ENCODE peak calls at places on chromosomes 2 and 18, in four cellular contexts. One of them, this sample, is unnamed.

GRCh38 chr2:134455426-134455825 is 201.6 kb downstream of the MGAT5 start:
- DNase-seq in memory B cell: no peak
- DNase-seq in hypothalamus: no peak
- DNase-seq in NB4: no peak
- DNase-seq in this sample: no peak

GRCh38 chr18:58882039-58882438 is 17.4 kb downstream of the ZNF532 start:
- DNase-seq in NB4: no peak
- DNase-seq in hypothalamus: no peak
- DNase-seq in memory B cell: no peak
- DNase-seq in this sample: no peak

GRCh38 chr2:72698300-72698699 is 127.5 kb downstream of the EXOC6B start:
- DNase-seq in NB4: no peak
- DNase-seq in memory B cell: no peak
- DNase-seq in hypothalamus: no peak
- DNase-seq in this sample: no peak

GRCh38 chr2:42708196-42708595 is 55.7 kb downstream of the OXER1 start:
- DNase-seq in hypothalamus: no peak
- DNase-seq in memory B cell: no peak
- DNase-seq in NB4: no peak
- DNase-seq in this sample: no peak

GRCh38 chr2:153477096-153477555 is 1.4 kb downstream of the RPRM start:
- DNase-seq in NB4: no peak
- DNase-seq in memory B cell: no peak
- DNase-seq in hypothalamus: no peak
- DNase-seq in this sample: no peak

GRCh38 chr18:68660355-68661183 is 54.3 kb downstream of the TMX3 start:
- DNase-seq in hypothalamus: no peak
- DNase-seq in NB4: peak
- DNase-seq in memory B cell: no peak
- DNase-seq in this sample: no peak

GRCh38 chr18:38981382-38981781 is 1415.8 kb upstream of the CELF4 start:
- DNase-seq in hypothalamus: no peak
- DNase-seq in memory B cell: no peak
- DNase-seq in NB4: no peak
- DNase-seq in this sample: no peak

GRCh38 chr2:11311543-11311942 is 32.9 kb downstream of the ROCK2 start:
- DNase-seq in hypothalamus: no peak
- DNase-seq in memory B cell: no peak
- DNase-seq in NB4: no peak
- DNase-seq in this sample: no peak

GRCh38 chr2:24721470-24721869 is 71.7 kb downstream of the PTRHD1 start:
- DNase-seq in NB4: no peak
- DNase-seq in hypothalamus: peak
- DNase-seq in memory B cell: no peak
- DNase-seq in this sample: peak

GRCh38 chr2:100243671-100244030 is 78.7 kb downstream of the LONRF2 start:
- DNase-seq in NB4: no peak
- DNase-seq in memory B cell: no peak
- DNase-seq in hypothalamus: no peak
- DNase-seq in this sample: no peak

GRCh38 chr18:513826-514530 is 13.5 kb upstream of the COLEC12 start:
- DNase-seq in NB4: no peak
- DNase-seq in hypothalamus: no peak
- DNase-seq in memory B cell: no peak
- DNase-seq in this sample: no peak

GRCh38 chr2:188787002-188787660 is 187.0 kb upstream of the COL3A1 start:
- DNase-seq in memory B cell: no peak
- DNase-seq in NB4: no peak
- DNase-seq in hypothalamus: no peak
- DNase-seq in this sample: no peak

GRCh38 chr18:72868666-72869661 is 1.2 kb upstream of the NETO1 start:
- DNase-seq in memory B cell: no peak
- DNase-seq in NB4: no peak
- DNase-seq in hypothalamus: no peak
- DNase-seq in this sample: no peak

GRCh38 chr2:241036964-241037421 is 38.6 kb downstream of the SNED1 start:
- DNase-seq in memory B cell: peak
- DNase-seq in NB4: no peak
- DNase-seq in hypothalamus: no peak
- DNase-seq in this sample: no peak

GRCh38 chr2:209974566-209974965 is 27.9 kb upstream of the RPE start:
- DNase-seq in memory B cell: no peak
- DNase-seq in NB4: no peak
- DNase-seq in hypothalamus: no peak
- DNase-seq in this sample: no peak

GRCh38 chr2:188734688-188735087 is 239.5 kb upstream of the COL3A1 start:
- DNase-seq in hypothalamus: no peak
- DNase-seq in memory B cell: no peak
- DNase-seq in NB4: no peak
- DNase-seq in this sample: no peak

GRCh38 chr2:46749042-46749461 is 166.6 kb downstream of the MCFD2 start:
- DNase-seq in hypothalamus: no peak
- DNase-seq in memory B cell: no peak
- DNase-seq in NB4: peak
- DNase-seq in this sample: no peak